ENCODE peak calls at places on chromosomes 4 and X, in nine cellular contexts. Z, V, U, G, M, E, D, H and L are unnamed samples.

GRCh38 chr4:183329244-183329643 is 7.0 kb upstream of the CLDN24 start:
- DNase-seq in D (no peak), H (no peak), V (no peak), E (no peak), Z (no peak), G (no peak), U (no peak), M (no peak), L (no peak)

GRCh38 chrX:72105436-72105835 is 26.3 kb downstream of the RTL5 start:
- DNase-seq in Z (no peak), E (no peak), G (peak), U (no peak), M (no peak), V (no peak), D (no peak), H (no peak), L (no peak)

GRCh38 chr4:185651137-185651677 is 115.9 kb upstream of the PDLIM3 start:
- DNase-seq in M (no peak), U (no peak), Z (no peak), E (no peak), V (no peak), G (no peak), D (no peak), H (no peak), L (no peak)

GRCh38 chrX:136344321-136344720 is 43.6 kb downstream of the ADGRG4 start:
- DNase-seq in E (no peak), G (no peak), U (no peak), M (no peak), Z (no peak), V (no peak), H (no peak), D (no peak), L (no peak)

GRCh38 chr4:100926039-100926717 is 408.4 kb upstream of the EMCN start:
- DNase-seq in M (no peak), G (no peak), V (no peak), H (no peak), D (no peak), U (no peak), E (no peak), Z (no peak), L (no peak)

GRCh38 chrX:12304261-12304660 is 166.0 kb downstream of the FRMPD4 start:
- DNase-seq in U (no peak), Z (no peak), H (no peak), G (no peak), M (peak), V (no peak), E (no peak), D (no peak), L (no peak)

GRCh38 chr4:38896940-38897339 is 29.3 kb downstream of the FAM114A1 start:
- DNase-seq in E (no peak), H (no peak), M (no peak), U (no peak), V (no peak), D (no peak), G (no peak), Z (no peak), L (no peak)

GRCh38 chrX:10173331-10173900 is 16.6 kb downstream of the CLCN4 start:
- DNase-seq in Z (peak), G (no peak), U (no peak), M (peak), E (peak), D (no peak), V (no peak), H (no peak), L (peak)

GRCh38 chr4:165612936-165613335 is 234.1 kb downstream of the CPE start:
- DNase-seq in D (no peak), M (peak), H (no peak), G (no peak), V (no peak), U (no peak), Z (no peak), E (no peak), L (no peak)

GRCh38 chrX:103404225-103405008 is 28.1 kb downstream of the BEX3 start:
- DNase-seq in H (no peak), V (peak), Z (peak), U (peak), G (peak), D (peak), M (peak), E (peak), L (peak)

GRCh38 chr4:86181585-86181984 is 178.3 kb downstream of the MAPK10 start:
- DNase-seq in H (no peak), G (no peak), E (no peak), D (peak), U (no peak), M (peak), Z (no peak), V (no peak), L (no peak)

DNA sequence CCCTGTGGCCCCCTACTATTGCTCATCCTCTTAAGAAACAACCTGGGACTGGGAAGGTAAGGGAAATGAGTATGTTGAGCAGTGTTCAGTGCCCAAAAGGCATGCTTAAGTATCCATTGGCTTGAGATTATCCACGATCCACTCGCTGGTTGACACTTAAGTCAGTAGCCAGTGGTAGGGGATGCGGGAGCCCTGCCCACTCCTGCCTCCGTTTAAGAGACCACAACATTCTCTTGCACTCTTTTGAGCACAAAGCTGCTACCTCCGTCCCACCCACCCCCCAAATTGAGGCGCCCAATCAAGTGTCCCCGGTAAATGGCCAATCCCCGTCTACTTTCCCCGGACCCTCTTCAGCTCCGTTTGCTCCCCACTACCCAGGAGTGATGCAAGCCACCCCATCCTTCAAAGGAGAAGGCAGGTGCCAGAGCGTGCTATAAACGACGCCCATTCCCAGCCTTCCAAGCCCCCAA is 25.0 kb downstream of the UTP14A start:
- DNase-seq in M (peak), Z (no peak), V (no peak), E (no peak), G (no peak), D (no peak), U (no peak), H (no peak), L (no peak)
- H3K4me3 ChIP-seq in M (peak), Z (peak), V (no peak), E (peak), G (peak), D (peak), U (peak), H (peak), L (peak)

GRCh38 chr4:73723029-73723428 is 17.3 kb upstream of the CXCL8 start:
- DNase-seq in E (no peak), H (no peak), V (no peak), G (no peak), U (no peak), D (no peak), M (no peak), Z (no peak), L (no peak)

GRCh38 chr4:73718375-73719373 is 21.7 kb upstream of the CXCL8 start:
- DNase-seq in U (no peak), Z (no peak), H (no peak), V (no peak), G (no peak), E (no peak), M (no peak), D (no peak), L (no peak)

GRCh38 chr4:73721901-73722300 is 18.5 kb upstream of the CXCL8 start:
- DNase-seq in V (no peak), U (no peak), M (no peak), D (no peak), G (no peak), E (no peak), H (no peak), Z (no peak), L (no peak)

GRCh38 chr4:73723945-73724344 is 16.4 kb upstream of the CXCL8 start:
- DNase-seq in Z (no peak), U (no peak), D (no peak), M (no peak), E (no peak), H (no peak), V (no peak), G (no peak), L (no peak)

DNA sequence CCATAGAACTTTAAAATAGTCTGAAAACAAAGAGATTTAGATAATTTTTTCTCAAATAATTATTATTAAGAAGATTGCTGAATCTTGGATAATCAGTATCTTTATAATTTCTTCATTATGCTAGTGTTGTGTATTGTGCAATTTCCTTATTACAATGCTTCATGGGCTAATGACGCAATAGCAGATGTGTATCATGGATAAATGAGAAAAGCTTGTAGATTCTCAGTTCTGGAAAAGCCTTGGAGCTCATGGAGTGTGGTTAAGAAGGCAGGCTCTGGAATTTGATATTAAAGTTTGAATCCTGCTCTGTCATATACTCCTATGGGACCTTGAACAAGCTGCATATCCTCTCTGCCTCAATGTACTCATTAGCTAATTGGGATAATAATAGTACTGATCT is 18.9 kb upstream of the CXCL8 start:
- DNase-seq in G (no peak), V (no peak), H (no peak), M (peak), Z (no peak), E (no peak), U (no peak), D (no peak), L (no peak)
- H3K4me3 ChIP-seq in G (no peak), V (no peak), H (no peak), M (no peak), Z (no peak), E (no peak), U (no peak), D (no peak), L (no peak)

GRCh38 chr4:146883070-146883469 is 62.6 kb downstream of the TTC29 start:
- DNase-seq in V (no peak), G (no peak), M (no peak), Z (no peak), H (no peak), E (no peak), U (no peak), D (no peak), L (no peak)
- H3K4me3 ChIP-seq in V (no peak), G (no peak), M (no peak), Z (no peak), H (no peak), E (no peak), U (no peak), D (no peak), L (no peak)

GRCh38 chrX:2697306-2697705 is 6.2 kb downstream of the CD99 start:
- DNase-seq in M (no peak), Z (no peak), V (no peak), E (no peak), H (no peak), D (no peak), U (no peak), G (no peak), L (no peak)
- H3K4me3 ChIP-seq in M (no peak), Z (no peak), V (no peak), E (peak), H (peak), D (no peak), U (peak), G (peak), L (no peak)